ENCODE peak calls at places on chromosomes 3 and 15, in nine cellular contexts. Z is heart right ventricle, S is right lobe of liver, W is tibial nerve, D is left ventricle myocardium inferior, K is kidney, I is cardiac muscle cell, A is heart left ventricle, V is suprapubic skin. M is an unnamed sample.

GRCh38 chr3:67947808-67948508 is 293.5 kb upstream of the SUCLG2 start:
- DNase-seq in Z (peak; percentile 8), S (no peak), W (no peak), D (no peak), K (peak; percentile 58), I (no peak), A (no peak), V (no peak), M (no peak)

GRCh38 chr3:45553469-45553974 is 41.0 kb upstream of the LIMD1 start:
- DNase-seq in Z (peak; percentile 54), S (no peak), W (peak; percentile 56), D (peak; percentile 70), K (no peak), I (peak; percentile 64), A (peak; percentile 78), V (no peak), M (no peak)

GRCh38 chr15:72599855-72600464 is 54.5 kb upstream of the GOLGA6B start:
- DNase-seq in Z (no peak), S (no peak), W (peak; percentile 48), D (no peak), K (no peak), I (peak; percentile 65), A (no peak), V (no peak), M (no peak)

GRCh38 chr15:57158589-57158988 is 217.7 kb upstream of the CGNL1 start:
- DNase-seq in Z (no peak), S (no peak), W (no peak), D (no peak), K (no peak), I (no peak), A (peak; percentile 39), V (no peak), M (no peak)

GRCh38 chr3:33074217-33075067 is 22.5 kb downstream of the GLB1 start:
- DNase-seq in Z (peak; percentile 29), S (no peak), W (peak; percentile 51), D (peak; percentile 45), K (no peak), I (peak; percentile 81), A (peak; percentile 37), V (no peak), M (peak; percentile 65)

GRCh38 chr3:148319960-148320359 is 377.7 kb upstream of the AGTR1 start:
- DNase-seq in Z (no peak), S (no peak), W (no peak), D (no peak), K (no peak), I (no peak), A (no peak), V (no peak), M (no peak)

GRCh38 chr15:68268405-68268804 is 9.1 kb upstream of the FEM1B start:
- DNase-seq in Z (no peak), S (no peak), W (no peak), D (no peak), K (no peak), I (no peak), A (no peak), V (no peak), M (no peak)

GRCh38 chr3:57596495-57597239 is 477 bp downstream of the ARF4 start:
- DNase-seq in Z (peak; percentile 77), S (peak; percentile 88), W (peak; percentile 52), D (peak; percentile 83), K (peak; percentile 93), I (peak; percentile 92), A (peak; percentile 84), V (peak; percentile 92), M (peak; percentile 92)

GRCh38 chr15:36468746-36469145 is 110.7 kb upstream of the CDIN1 start:
- DNase-seq in Z (no peak), S (no peak), W (no peak), D (peak; percentile 15), K (no peak), I (peak; percentile 37), A (peak; percentile 28), V (no peak), M (peak; percentile 50)

GRCh38 chr3:114363554-114364202 is 69.8 kb downstream of the TIGIT start:
- DNase-seq in Z (no peak), S (no peak), W (no peak), D (no peak), K (no peak), I (no peak), A (no peak), V (no peak), M (no peak)

GRCh38 chr15:64536244-64536836 is 76.0 kb downstream of the ZNF609 start:
- DNase-seq in Z (no peak), S (no peak), W (no peak), D (no peak), K (no peak), I (no peak), A (no peak), V (no peak), M (no peak)

GRCh38 chr15:90099868-90100854 is 2.1 kb downstream of the IDH2 start:
- DNase-seq in Z (no peak), S (peak; percentile 78), W (peak; percentile 39), D (no peak), K (no peak), I (no peak), A (no peak), V (no peak), M (no peak)

GRCh38 chr15:90095521-90095959 is 6.7 kb downstream of the IDH2 start:
- DNase-seq in Z (no peak), S (peak; percentile 39), W (no peak), D (no peak), K (no peak), I (peak; percentile 64), A (no peak), V (no peak), M (no peak)

GRCh38 chr15:90099072-90099867 is 3.0 kb downstream of the IDH2 start:
- DNase-seq in Z (no peak), S (no peak), W (no peak), D (no peak), K (no peak), I (no peak), A (no peak), V (no peak), M (no peak)

GRCh38 chr15:90101130-90101968 is 919 bp downstream of the IDH2 start:
- DNase-seq in Z (peak; percentile 67), S (peak; percentile 87), W (peak; percentile 37), D (peak; percentile 65), K (peak; percentile 86), I (peak; percentile 69), A (peak; percentile 73), V (no peak), M (peak; percentile 74)

DNA sequence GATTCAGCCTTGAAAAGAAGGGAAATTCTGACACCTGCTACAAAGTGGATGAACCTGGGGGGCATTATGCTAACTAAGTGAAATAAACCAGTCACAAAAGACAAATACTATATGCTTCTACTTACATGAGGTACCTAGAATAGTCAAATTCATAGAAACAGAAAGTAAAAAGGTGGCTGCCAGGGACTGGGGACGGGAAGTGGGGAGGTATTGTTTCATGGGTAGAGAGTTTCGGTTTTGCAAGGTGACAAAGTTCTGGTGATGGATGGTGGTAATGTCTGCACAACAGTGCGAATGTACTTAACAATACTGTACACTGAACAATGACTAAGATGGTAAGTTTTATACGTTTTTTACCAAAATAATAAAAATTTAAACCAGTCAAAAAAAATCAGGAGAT is 4.8 kb downstream of the IDH2 start:
- DNase-seq in Z (no peak), S (no peak), W (no peak), D (no peak), K (no peak), I (no peak), A (no peak), V (no peak), M (no peak)
- H3K4me3 ChIP-seq in Z (no peak overlapping the region), S (no peak overlapping the region), W (no peak overlapping the region), D (peak overlapping the region; percentile 13), K (no peak overlapping the region), I (no peak overlapping the region), A (no peak overlapping the region), V (no peak overlapping the region), M (no peak overlapping the region)

GRCh38 chr15:39286706-39287105 is 294.2 kb upstream of the THBS1 start:
- DNase-seq in Z (no peak), S (no peak), W (no peak), D (no peak), K (no peak), I (no peak), A (no peak), V (no peak), M (no peak)
- H3K27ac ChIP-seq in Z (no peak overlapping the region), S (no peak overlapping the region), W (no peak overlapping the region), D (no peak overlapping the region), K (no peak overlapping the region), I (no peak overlapping the region), A (no peak overlapping the region), V (no peak overlapping the region), M (no peak overlapping the region)

GRCh38 chr15:38441130-38441519 is 12.8 kb upstream of the FAM98B start:
- DNase-seq in Z (no peak), S (no peak), W (no peak), D (no peak), K (no peak), I (no peak), A (no peak), V (no peak), M (no peak)

GRCh38 chr15:38440353-38441129 is 13.4 kb upstream of the FAM98B start:
- DNase-seq in Z (no peak), S (no peak), W (peak; percentile 26), D (no peak), K (no peak), I (peak; percentile 61), A (peak; percentile 28), V (no peak), M (peak; percentile 49)

GRCh38 chr15:38436993-38437392 is 16.9 kb upstream of the FAM98B start:
- DNase-seq in Z (no peak), S (no peak), W (no peak), D (no peak), K (no peak), I (no peak), A (no peak), V (no peak), M (no peak)

DNA sequence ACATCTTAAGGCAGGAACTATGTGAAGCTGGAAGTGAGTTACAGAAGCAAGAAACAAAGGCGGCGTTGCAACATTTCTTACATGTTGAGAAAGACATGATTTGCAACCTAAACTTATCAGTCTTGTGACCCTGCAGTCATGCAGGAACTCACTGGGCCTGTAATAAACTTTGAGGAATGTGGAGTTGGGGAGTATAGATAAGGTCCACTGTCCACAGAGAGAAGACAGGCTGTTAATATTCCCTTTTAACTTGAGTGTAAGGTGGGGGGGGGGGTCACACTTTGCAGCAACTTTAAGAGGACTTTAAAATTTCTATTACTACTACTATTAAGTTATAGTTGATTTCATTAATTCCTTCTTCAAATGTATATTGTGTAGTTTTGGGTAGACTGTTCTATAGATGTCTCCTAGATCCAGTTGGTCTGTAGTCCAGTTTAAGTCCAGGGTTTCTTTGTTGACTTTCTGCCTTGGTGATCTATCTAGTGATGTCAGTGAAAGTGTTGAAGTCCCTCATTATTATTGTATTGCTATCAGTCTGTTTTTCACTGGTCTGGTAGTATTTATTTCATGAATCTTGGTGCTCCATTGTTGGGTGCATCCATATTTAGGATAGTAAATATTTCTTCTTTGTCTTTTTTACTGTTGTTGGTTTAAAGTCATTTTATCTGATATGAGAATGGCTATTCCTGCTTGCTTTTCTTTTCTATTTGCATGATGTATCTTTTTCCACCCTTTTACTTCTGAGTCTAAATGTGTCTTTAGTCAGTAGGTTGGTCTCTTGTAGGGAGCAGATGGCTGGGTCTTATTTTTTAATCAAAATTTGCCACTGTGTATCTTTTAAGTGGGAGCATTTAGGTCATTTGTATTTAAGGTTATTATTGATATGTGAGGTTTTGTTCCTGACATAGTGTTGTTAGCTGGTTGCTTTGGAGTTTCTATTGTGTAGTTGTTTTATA is 15.6 kb upstream of the FAM98B start:
- DNase-seq in Z (no peak), S (no peak), W (no peak), D (no peak), K (no peak), I (no peak), A (no peak), V (no peak), M (no peak)
- H3K4me3 ChIP-seq in Z (no peak overlapping the region), S (no peak overlapping the region), W (no peak overlapping the region), D (no peak overlapping the region), K (no peak overlapping the region), I (no peak overlapping the region), A (no peak overlapping the region), V (no peak overlapping the region), M (no peak overlapping the region)

GRCh38 chr3:115550285-115550741 is 73.0 kb upstream of the GAP43 start:
- DNase-seq in Z (no peak), S (peak; percentile 56), W (peak; percentile 47), D (peak; percentile 27), K (no peak), I (no peak), A (peak; percentile 66), V (no peak), M (no peak)
- H3K27ac ChIP-seq in Z (no peak overlapping the region), S (no peak overlapping the region), W (no peak overlapping the region), D (peak overlapping the region; percentile 21), K (no peak overlapping the region), I (no peak overlapping the region), A (no peak overlapping the region), V (peak overlapping the region; percentile 40), M (no peak overlapping the region)